ENCODE peak calls at places on chromosomes 11 and 22, in four cellular contexts. One of them, this sample, is unnamed.

GRCh38 chr11:60771146-60771545 is 14.0 kb upstream of the MS4A10 start:
- DNase-seq in cardiac muscle cell: no peak
- DNase-seq in tibial nerve: no peak
- DNase-seq in fibroblast of lung: no peak
- DNase-seq in this sample: no peak

GRCh38 chr22:31210830-31211503 is 1.1 kb upstream of the LIMK2 start:
- DNase-seq in fibroblast of lung: no peak
- DNase-seq in cardiac muscle cell: peak; percentile 25
- DNase-seq in tibial nerve: no peak
- DNase-seq in this sample: no peak

GRCh38 chr11:104830508-104830907 is 67.8 kb downstream of the CASP12 start:
- DNase-seq in tibial nerve: no peak
- DNase-seq in cardiac muscle cell: no peak
- DNase-seq in fibroblast of lung: no peak
- DNase-seq in this sample: no peak

GRCh38 chr22:48182036-48182435 is 1419.6 kb downstream of the TBC1D22A start:
- DNase-seq in cardiac muscle cell: no peak
- DNase-seq in tibial nerve: no peak
- DNase-seq in fibroblast of lung: no peak
- DNase-seq in this sample: no peak

GRCh38 chr22:30871391-30872281 is 96.9 kb downstream of the MORC2 start:
- DNase-seq in cardiac muscle cell: no peak
- DNase-seq in fibroblast of lung: no peak
- DNase-seq in tibial nerve: no peak
- DNase-seq in this sample: no peak

GRCh38 chr11:9774591-9775392 is 110.9 kb downstream of the SWAP70 start:
- DNase-seq in fibroblast of lung: peak; percentile 61
- DNase-seq in tibial nerve: no peak
- DNase-seq in cardiac muscle cell: peak; percentile 78
- DNase-seq in this sample: no peak

GRCh38 chr11:129320485-129320884 is 55.2 kb upstream of the BARX2 start:
- DNase-seq in tibial nerve: no peak
- DNase-seq in fibroblast of lung: no peak
- DNase-seq in cardiac muscle cell: no peak
- DNase-seq in this sample: no peak

GRCh38 chr11:539971-540481 is 2.7 kb downstream of the LRRC56 start:
- DNase-seq in tibial nerve: no peak
- DNase-seq in fibroblast of lung: no peak
- DNase-seq in cardiac muscle cell: no peak
- DNase-seq in this sample: no peak

GRCh38 chr11:60872952-60873524 is 5.7 kb downstream of the ZP1 start:
- DNase-seq in cardiac muscle cell: peak; percentile 96
- DNase-seq in tibial nerve: no peak
- DNase-seq in fibroblast of lung: peak; percentile 79
- DNase-seq in this sample: no peak

GRCh38 chr11:102564110-102564509 is 33.6 kb upstream of the MMP7 start:
- DNase-seq in tibial nerve: no peak
- DNase-seq in fibroblast of lung: peak; percentile 70
- DNase-seq in cardiac muscle cell: peak; percentile 36
- DNase-seq in this sample: no peak

GRCh38 chr22:34430386-34430785 is 510.1 kb upstream of the LARGE1 start:
- DNase-seq in tibial nerve: no peak
- DNase-seq in fibroblast of lung: no peak
- DNase-seq in cardiac muscle cell: no peak
- DNase-seq in this sample: no peak

GRCh38 chr11:133115099-133115498 is 417.2 kb downstream of the OPCML start:
- DNase-seq in fibroblast of lung: no peak
- DNase-seq in tibial nerve: no peak
- DNase-seq in cardiac muscle cell: no peak
- DNase-seq in this sample: no peak

GRCh38 chr11:61911124-61911700 is 6.2 kb downstream of the RAB3IL1 start:
- DNase-seq in cardiac muscle cell: no peak
- DNase-seq in fibroblast of lung: no peak
- DNase-seq in tibial nerve: no peak
- DNase-seq in this sample: no peak

GRCh38 chr11:64356498-64357411 is 2.2 kb upstream of the RPS6KA4 start:
- DNase-seq in cardiac muscle cell: peak; percentile 54
- DNase-seq in tibial nerve: no peak
- DNase-seq in fibroblast of lung: peak; percentile 28
- DNase-seq in this sample: no peak

GRCh38 chr11:125370561-125371389 is 125.3 kb downstream of the FEZ1 start:
- DNase-seq in fibroblast of lung: no peak
- DNase-seq in tibial nerve: no peak
- DNase-seq in cardiac muscle cell: no peak
- DNase-seq in this sample: no peak

GRCh38 chr11:15725246-15725645 is 610.5 kb downstream of the INSC start:
- DNase-seq in fibroblast of lung: no peak
- DNase-seq in tibial nerve: no peak
- DNase-seq in cardiac muscle cell: no peak
- DNase-seq in this sample: no peak

GRCh38 chr11:126318642-126319373 is 14.9 kb downstream of the DCPS start:
- DNase-seq in cardiac muscle cell: peak; percentile 86
- DNase-seq in fibroblast of lung: peak; percentile 96
- DNase-seq in tibial nerve: no peak
- DNase-seq in this sample: no peak

GRCh38 chr11:102476812-102477211 is 24.2 kb upstream of the TMEM123 start:
- DNase-seq in cardiac muscle cell: peak; percentile 56
- DNase-seq in tibial nerve: no peak
- DNase-seq in fibroblast of lung: no peak
- DNase-seq in this sample: peak; percentile 38

GRCh38 chr11:12505183-12505582 is 127.8 kb downstream of the PARVA start:
- DNase-seq in cardiac muscle cell: no peak
- DNase-seq in tibial nerve: no peak
- DNase-seq in fibroblast of lung: no peak
- DNase-seq in this sample: no peak
- H3K4me1 ChIP-seq in cardiac muscle cell: no peaks in the 10 kb centered on the region
- H3K4me1 ChIP-seq in tibial nerve: peaks cover 6% of the 10 kb centered on the region
- H3K4me1 ChIP-seq in fibroblast of lung: peaks cover 27% of the 10 kb centered on the region
- H3K4me1 ChIP-seq in this sample: no peaks in the 10 kb centered on the region

DNA sequence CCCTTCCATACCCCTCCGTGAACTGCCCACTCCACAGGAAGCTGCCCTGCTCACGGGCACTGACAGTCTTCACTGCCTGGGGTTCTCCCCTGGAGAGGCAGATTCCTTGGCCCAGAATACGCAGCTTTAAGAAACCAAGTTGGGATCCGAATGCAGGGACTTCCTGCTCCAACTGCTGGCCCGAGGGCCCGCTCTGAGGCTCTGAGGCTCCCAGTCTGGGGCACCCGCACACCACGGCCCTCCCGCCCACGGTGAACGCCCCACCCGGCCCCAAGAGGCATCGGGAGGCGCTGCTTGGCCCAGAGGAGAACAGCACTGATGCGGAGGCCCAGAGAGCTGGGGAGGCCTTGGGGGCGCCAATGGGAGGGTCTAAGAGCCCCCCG is 42.3 kb downstream of the IGF2 start:
- DNase-seq in fibroblast of lung: no peak
- DNase-seq in tibial nerve: peak; percentile 24
- DNase-seq in cardiac muscle cell: no peak
- DNase-seq in this sample: no peak
- H3K27ac ChIP-seq in fibroblast of lung: peak overlapping the region; percentile 61
- H3K27ac ChIP-seq in tibial nerve: peak overlapping the region; percentile 95
- H3K27ac ChIP-seq in cardiac muscle cell: no peak overlapping the region
- H3K27ac ChIP-seq in this sample: peak overlapping the region; percentile 31

GRCh38 chr22:42630901-42631602 is 9.3 kb downstream of the ATP5MGL start:
- DNase-seq in cardiac muscle cell: no peak
- DNase-seq in fibroblast of lung: no peak
- DNase-seq in tibial nerve: no peak
- DNase-seq in this sample: no peak
- H3K4me1 ChIP-seq in cardiac muscle cell: no peaks in the 10 kb centered on the region
- H3K4me1 ChIP-seq in fibroblast of lung: peaks cover 7% of the 10 kb centered on the region
- H3K4me1 ChIP-seq in tibial nerve: no peaks in the 10 kb centered on the region
- H3K4me1 ChIP-seq in this sample: no peaks in the 10 kb centered on the region

DNA sequence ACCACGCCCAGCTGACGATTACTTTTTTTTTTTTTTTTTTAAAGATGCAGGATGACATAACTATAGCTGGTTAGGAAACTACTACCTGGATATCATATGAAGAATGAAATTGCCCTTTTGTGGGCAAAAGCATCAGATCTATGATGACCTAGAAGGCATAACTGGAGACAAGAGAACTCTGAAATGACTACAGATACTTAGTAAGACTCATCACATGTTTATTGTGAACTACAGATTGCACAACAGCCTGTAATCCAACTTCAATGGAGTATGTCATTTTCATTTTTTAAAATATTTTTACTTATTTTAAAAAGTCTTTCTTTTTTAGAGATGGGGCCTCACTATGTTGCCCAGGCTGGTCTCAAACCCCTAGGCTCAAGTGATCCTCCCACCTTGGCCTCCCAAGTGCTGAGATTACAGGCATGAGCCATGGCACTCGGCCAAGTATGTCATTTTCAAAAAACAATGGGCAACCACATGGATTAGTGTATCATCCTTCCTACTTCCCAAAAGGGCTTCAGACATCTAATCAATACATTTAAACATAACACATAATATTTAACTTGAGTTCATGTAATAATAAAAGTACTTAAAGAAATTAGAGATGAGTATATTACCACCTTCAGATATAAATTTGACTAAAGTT is 3.3 kb downstream of the MTMR2 start:
- DNase-seq in tibial nerve: no peak
- DNase-seq in cardiac muscle cell: no peak
- DNase-seq in fibroblast of lung: peak; percentile 61
- DNase-seq in this sample: no peak
- H3K27ac ChIP-seq in tibial nerve: no peak overlapping the region
- H3K27ac ChIP-seq in cardiac muscle cell: no peak overlapping the region
- H3K27ac ChIP-seq in fibroblast of lung: no peak overlapping the region
- H3K27ac ChIP-seq in this sample: no peak overlapping the region

GRCh38 chr22:17951315-17951714 is 73.0 kb downstream of the MICAL3 start:
- DNase-seq in tibial nerve: no peak
- DNase-seq in fibroblast of lung: no peak
- DNase-seq in cardiac muscle cell: no peak
- DNase-seq in this sample: no peak

GRCh38 chr22:17948101-17948500 is 76.3 kb downstream of the MICAL3 start:
- DNase-seq in tibial nerve: no peak
- DNase-seq in fibroblast of lung: no peak
- DNase-seq in cardiac muscle cell: no peak
- DNase-seq in this sample: no peak

GRCh38 chr22:17952273-17952801 is 72.0 kb downstream of the MICAL3 start:
- DNase-seq in fibroblast of lung: no peak
- DNase-seq in tibial nerve: no peak
- DNase-seq in cardiac muscle cell: no peak
- DNase-seq in this sample: peak; percentile 83

GRCh38 chr22:17953147-17953546 is 71.2 kb downstream of the MICAL3 start:
- DNase-seq in cardiac muscle cell: no peak
- DNase-seq in tibial nerve: no peak
- DNase-seq in fibroblast of lung: no peak
- DNase-seq in this sample: no peak

DNA sequence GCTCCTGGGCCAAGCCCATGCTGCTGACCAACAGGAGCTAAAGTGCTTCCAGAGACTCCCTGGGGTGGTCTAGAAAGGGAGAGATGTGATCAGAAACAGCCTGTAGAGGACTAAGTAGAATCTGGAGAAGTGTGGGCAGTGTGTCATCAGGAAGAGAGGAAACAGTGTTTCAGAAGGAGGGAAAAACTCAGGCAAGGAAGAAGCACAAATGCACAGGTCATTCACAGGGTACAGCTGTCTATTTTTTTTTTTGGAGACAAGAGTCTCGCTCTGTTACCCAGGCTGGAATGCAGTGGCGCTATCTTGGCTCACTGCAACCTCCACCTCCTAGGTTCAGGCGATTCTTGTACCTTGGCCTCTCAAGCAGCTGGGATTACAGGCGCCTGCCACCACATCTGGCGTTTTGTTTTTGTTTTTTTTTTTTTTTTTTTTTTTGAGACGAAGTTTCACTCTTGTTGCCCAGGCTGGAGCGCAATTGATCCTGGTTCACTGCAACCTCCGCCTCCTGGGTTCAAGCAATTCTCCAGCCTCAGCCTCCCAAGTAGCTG is 74.4 kb downstream of the MICAL3 start:
- DNase-seq in fibroblast of lung: no peak
- DNase-seq in cardiac muscle cell: no peak
- DNase-seq in tibial nerve: no peak
- DNase-seq in this sample: no peak
- H3K4me1 ChIP-seq in fibroblast of lung: peaks cover 4% of the 10 kb centered on the region
- H3K4me1 ChIP-seq in cardiac muscle cell: peaks cover 44% of the 10 kb centered on the region
- H3K4me1 ChIP-seq in tibial nerve: peaks cover 9% of the 10 kb centered on the region
- H3K4me1 ChIP-seq in this sample: peaks cover 28% of the 10 kb centered on the region

GRCh38 chr22:23115825-23116494 is 25.8 kb downstream of the RSPH14 start:
- DNase-seq in fibroblast of lung: no peak
- DNase-seq in tibial nerve: no peak
- DNase-seq in cardiac muscle cell: no peak
- DNase-seq in this sample: no peak
- H3K27ac ChIP-seq in fibroblast of lung: no peak overlapping the region
- H3K27ac ChIP-seq in tibial nerve: no peak overlapping the region
- H3K27ac ChIP-seq in cardiac muscle cell: no peak overlapping the region
- H3K27ac ChIP-seq in this sample: no peak overlapping the region

GRCh38 chr11:69055212-69055586 is 6.5 kb downstream of the TPCN2 start:
- DNase-seq in cardiac muscle cell: no peak
- DNase-seq in tibial nerve: no peak
- DNase-seq in fibroblast of lung: no peak
- DNase-seq in this sample: no peak

GRCh38 chr11:69054397-69055211 is 5.9 kb downstream of the TPCN2 start:
- DNase-seq in cardiac muscle cell: no peak
- DNase-seq in tibial nerve: no peak
- DNase-seq in fibroblast of lung: no peak
- DNase-seq in this sample: no peak

GRCh38 chr11:69053169-69053477 is 4.4 kb downstream of the TPCN2 start:
- DNase-seq in cardiac muscle cell: no peak
- DNase-seq in tibial nerve: no peak
- DNase-seq in fibroblast of lung: no peak
- DNase-seq in this sample: no peak

GRCh38 chr11:69052343-69053168 is 3.8 kb downstream of the TPCN2 start:
- DNase-seq in cardiac muscle cell: no peak
- DNase-seq in tibial nerve: no peak
- DNase-seq in fibroblast of lung: no peak
- DNase-seq in this sample: no peak

GRCh38 chr11:69053546-69054396 is 5.0 kb downstream of the TPCN2 start:
- DNase-seq in cardiac muscle cell: no peak
- DNase-seq in tibial nerve: no peak
- DNase-seq in fibroblast of lung: no peak
- DNase-seq in this sample: no peak
- H3K4me1 ChIP-seq in cardiac muscle cell: peaks cover 34% of the 10 kb centered on the region
- H3K4me1 ChIP-seq in tibial nerve: peaks cover 36% of the 10 kb centered on the region
- H3K4me1 ChIP-seq in fibroblast of lung: peaks cover 6% of the 10 kb centered on the region
- H3K4me1 ChIP-seq in this sample: peaks cover 7% of the 10 kb centered on the region

DNA sequence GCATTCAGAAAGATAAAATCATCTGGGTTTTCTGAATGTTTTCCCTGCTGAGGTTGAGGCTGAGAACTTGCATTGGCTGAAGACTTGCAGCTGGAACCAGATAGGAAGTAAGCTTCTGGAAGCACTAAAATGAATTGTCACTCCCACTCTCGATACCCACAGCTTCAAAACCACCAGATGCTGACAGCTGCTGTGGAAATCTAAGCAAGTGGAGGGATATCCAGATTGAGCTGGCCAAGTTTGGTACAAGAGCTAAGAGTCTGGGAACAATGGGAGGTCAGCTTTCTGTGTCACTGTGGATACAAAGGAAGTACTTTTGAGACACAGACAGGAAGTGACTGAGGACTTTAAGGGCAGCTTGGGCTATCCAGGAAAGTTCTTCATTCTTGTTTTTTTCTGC is 51.3 kb upstream of the CD44 start:
- DNase-seq in fibroblast of lung: peak; percentile 80
- DNase-seq in tibial nerve: no peak
- DNase-seq in cardiac muscle cell: peak; percentile 90
- DNase-seq in this sample: no peak
- H3K27ac ChIP-seq in fibroblast of lung: no peak overlapping the region
- H3K27ac ChIP-seq in tibial nerve: no peak overlapping the region
- H3K27ac ChIP-seq in cardiac muscle cell: no peak overlapping the region
- H3K27ac ChIP-seq in this sample: no peak overlapping the region